ENCODE peak calls at places on chromosomes 4 and X, in nine cellular contexts. F, Q, A, P, G, W, D, N and Y are unnamed samples.
A peak's percentile ranks its signal among the peaks of the same experiment; 100 is the strongest.

GRCh38 chr4:39706334-39706733 is 8.4 kb downstream of the UBE2K start:
- DNase-seq in F (no peak), Q (no peak), A (no peak), P (no peak), G (peak; percentile 94), W (no peak), D (no peak), N (peak; percentile 82), Y (peak; percentile 64)

GRCh38 chr4:157776930-157777329 is 395.9 kb downstream of the GASK1B start:
- DNase-seq in F (no peak), Q (no peak), A (no peak), P (no peak), G (no peak), W (no peak), D (no peak), N (no peak), Y (no peak)

GRCh38 chrX:150483576-150483975 is 84.8 kb upstream of the MTM1 start:
- DNase-seq in F (no peak), Q (no peak), A (no peak), P (no peak), G (no peak), W (no peak), D (no peak), N (no peak), Y (no peak)

GRCh38 chr4:66569228-66569627 is 898.9 kb upstream of the EPHA5 start:
- DNase-seq in F (no peak), Q (no peak), A (no peak), P (no peak), G (no peak), W (no peak), D (no peak), N (no peak), Y (no peak)

GRCh38 chr4:89800012-89800516 is 36.9 kb downstream of the SNCA start:
- DNase-seq in F (no peak), Q (no peak), A (no peak), P (no peak), G (peak; percentile 47), W (no peak), D (no peak), N (peak; percentile 83), Y (no peak)

GRCh38 chrX:38080808-38081207 is 74.5 kb downstream of the SYTL5 start:
- DNase-seq in F (no peak), Q (no peak), A (no peak), P (no peak), G (no peak), W (no peak), D (no peak), N (peak; percentile 24), Y (no peak)

GRCh38 chr4:81854406-81854805 is 382.7 kb upstream of the RASGEF1B start:
- DNase-seq in F (no peak), Q (no peak), A (no peak), P (no peak), G (no peak), W (no peak), D (no peak), N (no peak), Y (no peak)

GRCh38 chrX:23634181-23634580 is 33.1 kb upstream of the PRDX4 start:
- DNase-seq in F (no peak), Q (no peak), A (no peak), P (no peak), G (no peak), W (no peak), D (no peak), N (peak; percentile 3), Y (no peak)

GRCh38 chrX:10486373-10486772 is 134.0 kb downstream of the MID1 start:
- DNase-seq in F (no peak), Q (no peak), A (no peak), P (no peak), G (peak; percentile 86), W (no peak), D (no peak), N (peak; percentile 81), Y (no peak)

GRCh38 chr4:189185810-189186432 is 754.8 kb upstream of the FRG1 start:
- DNase-seq in F (no peak), Q (no peak), A (no peak), P (no peak), G (no peak), W (no peak), D (no peak), N (no peak), Y (no peak)

GRCh38 chr4:126572264-126572663 is 1060.5 kb upstream of the INTU start:
- DNase-seq in F (no peak), Q (no peak), A (no peak), P (no peak), G (no peak), W (no peak), D (no peak), N (no peak), Y (no peak)

GRCh38 chr4:17055788-17056187 is 157.3 kb upstream of the LDB2 start:
- DNase-seq in F (no peak), Q (no peak), A (no peak), P (no peak), G (peak; percentile 94), W (no peak), D (no peak), N (peak; percentile 89), Y (no peak)

GRCh38 chr4:73068496-73069337 is 799 bp downstream of the COX18 start:
- DNase-seq in F (no peak), Q (no peak), A (peak; percentile 17), P (peak; percentile 8), G (peak; percentile 44), W (no peak), D (peak; percentile 6), N (peak; percentile 45), Y (no peak)

GRCh38 chrX:78024349-78025108 is 55.1 kb upstream of the PGAM4 start:
- DNase-seq in F (no peak), Q (no peak), A (no peak), P (peak; percentile 23), G (peak; percentile 14), W (no peak), D (peak; percentile 48), N (peak; percentile 10), Y (peak; percentile 34)

GRCh38 chr4:177227636-177228035 is 82.0 kb upstream of the NEIL3 start:
- DNase-seq in F (no peak), Q (no peak), A (no peak), P (no peak), G (no peak), W (peak; percentile 73), D (no peak), N (no peak), Y (no peak)

GRCh38 chrX:153723351-153724251 is 586 bp downstream of the BCAP31 start:
- DNase-seq in F (peak; percentile 17), Q (peak; percentile 24), A (no peak), P (peak; percentile 44), G (peak; percentile 51), W (peak; percentile 90), D (peak; percentile 55), N (peak; percentile 40), Y (no peak)

GRCh38 chr4:107304699-107305286 is 268.7 kb upstream of the DKK2 start:
- DNase-seq in F (no peak), Q (no peak), A (no peak), P (no peak), G (no peak), W (no peak), D (no peak), N (no peak), Y (no peak)

GRCh38 chr4:180240670-180241069 is 2002.5 kb upstream of the TENM3 start:
- DNase-seq in F (no peak), Q (no peak), A (no peak), P (no peak), G (no peak), W (no peak), D (no peak), N (no peak), Y (no peak)

GRCh38 chr4:113683143-113683542 is 78.4 kb downstream of the CAMK2D start:
- DNase-seq in F (peak; percentile 31), Q (no peak), A (no peak), P (peak; percentile 85), G (no peak), W (no peak), D (no peak), N (no peak), Y (no peak)

GRCh38 chr4:25696409-25696808 is 40.8 kb downstream of the SLC34A2 start:
- DNase-seq in F (no peak), Q (no peak), A (no peak), P (no peak), G (no peak), W (no peak), D (no peak), N (no peak), Y (no peak)

GRCh38 chr4:87555751-87556619 is 26.8 kb upstream of the SPARCL1 start:
- DNase-seq in F (no peak), Q (no peak), A (no peak), P (no peak), G (peak; percentile 65), W (no peak), D (no peak), N (peak; percentile 86), Y (no peak)

GRCh38 chr4:472881-473574 is 25.9 kb downstream of the ZNF721 start:
- DNase-seq in F (no peak), Q (no peak), A (no peak), P (no peak), G (peak; percentile 16), W (no peak), D (no peak), N (peak; percentile 11), Y (no peak)